ENCODE peak calls at places on chromosomes 16 and 17, in ten cellular contexts. A is HT-29, M is transverse colon, Z is Right ventricle myocardium superior, Y is activated T-helper 1 cell treated with Interleukin-2 at 50 U/mL for 16 hours, V is RWPE1, T is A172, W is neural crest cell, B is ovary, R is amniotic stem cell. O is an unnamed sample.

GRCh38 chr16:57016301-57016700 is 26.9 kb downstream of the NLRC5 start:
- DNase-seq in A (no peak), M (no peak), Z (no peak), Y (no peak), V (no peak), T (no peak), W (no peak), B (no peak), R (no peak), O (no peak)

GRCh38 chr16:65413861-65414260 is 292.0 kb upstream of the CDH11 start:
- DNase-seq in A (no peak), M (no peak), Z (no peak), Y (no peak), V (no peak), T (no peak), W (no peak), B (no peak), R (no peak), O (no peak)

GRCh38 chr16:53518550-53519416 is 15.8 kb upstream of the AKTIP start:
- DNase-seq in A (no peak), M (peak), Z (no peak), Y (peak), V (no peak), T (peak), W (no peak), B (no peak), R (no peak), O (no peak)

GRCh38 chr16:19348578-19349315 is 63.2 kb downstream of the CLEC19A start:
- DNase-seq in A (no peak), M (no peak), Z (no peak), Y (no peak), V (no peak), T (peak), W (no peak), B (no peak), R (no peak), O (peak)

GRCh38 chr16:28193530-28194423 is 18.0 kb downstream of the XPO6 start:
- DNase-seq in A (no peak), M (no peak), Z (no peak), Y (no peak), V (peak), T (peak), W (no peak), B (no peak), R (peak), O (no peak)

GRCh38 chr16:27174007-27174406 is 29.3 kb upstream of the KDM8 start:
- DNase-seq in A (no peak), M (peak), Z (no peak), Y (peak), V (no peak), T (no peak), W (no peak), B (no peak), R (no peak), O (no peak)

GRCh38 chr16:23148166-23148512 is 1.1 kb downstream of the USP31 start:
- DNase-seq in A (peak), M (no peak), Z (no peak), Y (no peak), V (no peak), T (no peak), W (no peak), B (no peak), R (no peak), O (no peak)

GRCh38 chr17:29567362-29568330 is 809 bp upstream of the ABHD15 start:
- DNase-seq in A (peak), M (peak), Z (peak), Y (peak), V (peak), T (peak), W (peak), B (peak), R (no peak), O (peak)

GRCh38 chr16:28041615-28042014 is 21.9 kb downstream of the GSG1L start:
- DNase-seq in A (no peak), M (no peak), Z (no peak), Y (no peak), V (no peak), T (no peak), W (no peak), B (no peak), R (no peak), O (no peak)

GRCh38 chr17:17859909-17860760 is 23.3 kb upstream of the SREBF1 start:
- DNase-seq in A (peak), M (peak), Z (peak), Y (peak), V (peak), T (peak), W (peak), B (peak), R (no peak), O (peak)

GRCh38 chr17:14197582-14197981 is 39.1 kb downstream of the CDRT15 start:
- DNase-seq in A (no peak), M (peak), Z (no peak), Y (peak), V (no peak), T (no peak), W (no peak), B (no peak), R (no peak), O (no peak)

GRCh38 chr17:48045270-48046001 is 2.7 kb upstream of the NFE2L1 start:
- DNase-seq in A (no peak), M (no peak), Z (no peak), Y (no peak), V (peak), T (peak), W (no peak), B (no peak), R (no peak), O (no peak)